ENCODE peak calls at places on chromosome 16, in eight cellular contexts. Z is BE2C; C is germinal center; V is iPS-NIHi11; P is activated CD8-positive, alpha-beta memory T cell treated with anti-CD3 and anti-CD28 coated beads, Interleukin-2, amount 50 U/mL, for 48 hours; H is foreskin fibroblast; Y is M059J; E is activated T-helper 9 cell treated with anti-CD3 and anti-CD28 coated beads, Interleukin-2, amount 50 U/mL, for 16 hours. M is an unnamed sample.
A peak's percentile ranks its signal among the peaks of the same experiment; 100 is the strongest.

GRCh38 chr16:69909760-69910159 is 41.4 kb upstream of the CLEC18A start:
- DNase-seq in Z (no peak), C (no peak), V (no peak), P (no peak), H (no peak), Y (no peak), E (no peak), M (no peak)

GRCh38 chr16:56102159-56102798 is 89.0 kb upstream of the GNAO1 start:
- DNase-seq in Z (peak; percentile 97), C (no peak), V (peak; percentile 46), P (no peak), H (no peak), Y (peak; percentile 20), E (no peak), M (peak; percentile 89)

GRCh38 chr16:23687034-23687808 is 8.5 kb downstream of the PLK1 start:
- DNase-seq in Z (no peak), C (no peak), V (no peak), P (no peak), H (no peak), Y (no peak), E (no peak), M (no peak)

GRCh38 chr16:29860218-29860617 is 2.8 kb downstream of the CDIPT start:
- DNase-seq in Z (peak; percentile 67), C (no peak), V (no peak), P (no peak), H (no peak), Y (no peak), E (no peak), M (no peak)

GRCh38 chr16:89437251-89437987 is 52.9 kb downstream of the ANKRD11 start:
- DNase-seq in Z (no peak), C (no peak), V (no peak), P (no peak), H (no peak), Y (no peak), E (no peak), M (no peak)

GRCh38 chr16:78775161-78775561 is 675.7 kb downstream of the WWOX start:
- DNase-seq in Z (no peak), C (no peak), V (no peak), P (peak; percentile 81), H (no peak), Y (no peak), E (peak; percentile 43), M (no peak)

GRCh38 chr16:57373117-57373947 is 1.0 kb downstream of the CX3CL1 start:
- DNase-seq in Z (peak; percentile 30), C (no peak), V (no peak), P (no peak), H (no peak), Y (no peak), E (no peak), M (peak; percentile 12)

GRCh38 chr16:11151156-11151904 is 104.7 kb downstream of the SOCS1 start:
- DNase-seq in Z (peak; percentile 86), C (no peak), V (no peak), P (no peak), H (no peak), Y (peak; percentile 25), E (no peak), M (no peak)

GRCh38 chr16:72236866-72237265 is 64.9 kb upstream of the PMFBP1 start:
- DNase-seq in Z (no peak), C (no peak), V (no peak), P (no peak), H (no peak), Y (no peak), E (no peak), M (no peak)

GRCh38 chr16:1981972-1982574 is 804 bp upstream of the NOXO1 start:
- DNase-seq in Z (no peak), C (no peak), V (no peak), P (no peak), H (no peak), Y (peak; percentile 35), E (no peak), M (no peak)

GRCh38 chr16:78098544-78099371 is 696 bp upstream of the WWOX start:
- DNase-seq in Z (no peak), C (no peak), V (no peak), P (no peak), H (no peak), Y (no peak), E (no peak), M (no peak)

GRCh38 chr16:89534147-89534788 is 26.1 kb downstream of the SPG7 start:
- DNase-seq in Z (no peak), C (peak; percentile 54), V (no peak), P (no peak), H (peak; percentile 46), Y (no peak), E (no peak), M (no peak)

GRCh38 chr16:25006504-25007055 is 8.6 kb downstream of the ARHGAP17 start:
- DNase-seq in Z (peak; percentile 41), C (no peak), V (no peak), P (no peak), H (peak; percentile 74), Y (peak; percentile 89), E (no peak), M (no peak)

GRCh38 chr16:49592507-49593422 is 219.2 kb downstream of the C16orf78 start:
- DNase-seq in Z (peak; percentile 56), C (peak; percentile 75), V (peak; percentile 75), P (peak; percentile 58), H (peak; percentile 7), Y (no peak), E (no peak), M (peak; percentile 71)